ENCODE peak calls at places on chromosomes 5 and 9, in six cellular contexts. X is heart left ventricle; M is effector CD4-positive, alpha-beta T cell; J is globus pallidus; W is fibroblast of the aortic adventitia; F is lower leg skin. U is an unnamed sample.

GRCh38 chr5:139226131-139226530 is 28.0 kb upstream of the SIL1 start:
- DNase-seq in W (no peak), X (no peak), F (no peak), M (no peak), J (no peak), U (no peak)

GRCh38 chr9:14303526-14303925 is 10.4 kb downstream of the NFIB start:
- DNase-seq in F (no peak), M (no peak), W (no peak), J (peak; percentile 96), X (no peak), U (no peak)

GRCh38 chr9:134423166-134423565 is 96.9 kb downstream of the RXRA start:
- DNase-seq in F (no peak), W (no peak), X (no peak), M (no peak), J (no peak), U (no peak)

GRCh38 chr5:139407517-139407916 is 3.6 kb upstream of the SPATA24 start:
- DNase-seq in F (no peak), X (no peak), J (no peak), W (no peak), M (no peak), U (no peak)

GRCh38 chr9:79692857-79693571 is 121.2 kb downstream of the TLE4 start:
- DNase-seq in X (no peak), J (no peak), M (no peak), W (no peak), F (no peak), U (no peak)

GRCh38 chr9:132042324-132042723 is 37.3 kb downstream of the MED27 start:
- DNase-seq in F (no peak), M (no peak), J (no peak), X (no peak), W (peak; percentile 95), U (peak; percentile 50)

GRCh38 chr5:92424785-92425426 is 1041.8 kb upstream of the ARRDC3 start:
- DNase-seq in W (no peak), X (no peak), J (no peak), F (no peak), M (no peak), U (no peak)

GRCh38 chr5:95178046-95178651 is 106.7 kb downstream of the MCTP1 start:
- DNase-seq in J (no peak), M (no peak), X (no peak), W (peak; percentile 24), F (no peak), U (peak; percentile 97)

GRCh38 chr9:70111042-70111602 is 67.5 kb downstream of the MAMDC2 start:
- DNase-seq in M (peak; percentile 37), F (peak; percentile 95), W (peak; percentile 78), J (peak; percentile 25), X (peak; percentile 79), U (peak; percentile 65)

GRCh38 chr9:16871358-16872151 is 1.1 kb upstream of the BNC2 start:
- DNase-seq in W (peak; percentile 91), F (peak; percentile 90), M (no peak), J (peak; percentile 37), X (peak; percentile 46), U (no peak)

GRCh38 chr9:20353529-20353928 is 268.8 kb downstream of the MLLT3 start:
- DNase-seq in W (no peak), F (no peak), M (no peak), J (no peak), X (no peak), U (no peak)

GRCh38 chr9:81370650-81371049 is 318.7 kb downstream of the TLE1 start:
- DNase-seq in J (no peak), M (no peak), W (no peak), F (no peak), X (no peak), U (no peak)

GRCh38 chr5:96718635-96719077 is 56.5 kb downstream of the CAST start:
- DNase-seq in J (no peak), F (peak; percentile 94), M (no peak), W (no peak), X (peak; percentile 48), U (no peak)

GRCh38 chr5:74541381-74541781 is 99.1 kb downstream of the ENC1 start:
- DNase-seq in M (no peak), F (no peak), J (no peak), W (no peak), X (no peak), U (no peak)

GRCh38 chr5:1512541-1513291 is 11.0 kb downstream of the LPCAT1 start:
- DNase-seq in F (peak; percentile 79), J (no peak), W (no peak), M (no peak), X (no peak), U (no peak)

GRCh38 chr5:36364473-36364872 is 62.8 kb upstream of the RANBP3L start:
- DNase-seq in X (no peak), M (no peak), W (no peak), J (no peak), F (no peak), U (no peak)

GRCh38 chr9:32677931-32678330 is 42.5 kb upstream of the TAF1L start:
- DNase-seq in J (no peak), M (no peak), F (no peak), W (no peak), X (no peak), U (no peak)

GRCh38 chr5:65967288-65968066 is 41.1 kb downstream of the ERBIN start:
- DNase-seq in J (no peak), X (no peak), W (no peak), M (no peak), F (no peak), U (no peak)

GRCh38 chr5:53262348-53262970 is 152.9 kb upstream of the MOCS2 start:
- DNase-seq in W (peak; percentile 80), X (no peak), M (no peak), J (no peak), F (no peak), U (no peak)

GRCh38 chr5:147519380-147519779 is 9.5 kb upstream of the DPYSL3 start:
- DNase-seq in X (no peak), J (no peak), M (no peak), F (no peak), W (no peak), U (no peak)

GRCh38 chr5:103674739-103675138 is 112.2 kb upstream of the NUDT12 start:
- DNase-seq in W (peak; percentile 13), X (no peak), F (no peak), M (no peak), J (peak; percentile 5), U (no peak)

U was measured in smooth muscle cell of the brain vasculature.